ENCODE peak calls at places on chromosomes 3 and 15, in ten cellular contexts. D, R, M, B, Q, Z, P, F, Y and L are unnamed samples.

GRCh38 chr15:71275566-71276354 is 160.5 kb downstream of the THSD4 start:
- DNase-seq in D (no peak), R (no peak), M (no peak), B (no peak), Q (no peak), Z (no peak), P (no peak), F (no peak), Y (no peak), L (no peak)

GRCh38 chr3:180362081-180362480 is 239.9 kb upstream of the TTC14 start:
- DNase-seq in D (no peak), R (no peak), M (no peak), B (no peak), Q (no peak), Z (no peak), P (peak), F (no peak), Y (no peak), L (no peak)

GRCh38 chr3:194313642-194314430 is 37.3 kb downstream of the CPN2 start:
- DNase-seq in D (no peak), R (no peak), M (peak), B (peak), Q (no peak), Z (no peak), P (peak), F (no peak), Y (no peak), L (peak)

GRCh38 chr3:51955175-51955892 is at the start of gene GPR62:
- DNase-seq in D (no peak), R (no peak), M (no peak), B (no peak), Q (no peak), Z (no peak), P (no peak), F (no peak), Y (no peak), L (no peak)

GRCh38 chr15:85379403-85380131 is 836 bp upstream of the AKAP13 start:
- DNase-seq in D (no peak), R (no peak), M (peak), B (no peak), Q (no peak), Z (no peak), P (peak), F (peak), Y (no peak), L (no peak)

GRCh38 chr15:71003314-71003713 is 110.7 kb downstream of the LRRC49 start:
- DNase-seq in D (no peak), R (no peak), M (no peak), B (no peak), Q (no peak), Z (no peak), P (peak), F (no peak), Y (no peak), L (no peak)

GRCh38 chr3:66048051-66048395 is 9.3 kb upstream of the MAGI1 start:
- DNase-seq in D (no peak), R (no peak), M (no peak), B (no peak), Q (no peak), Z (no peak), P (peak), F (no peak), Y (no peak), L (no peak)

GRCh38 chr15:64009798-64010241 is 36.5 kb downstream of the DAPK2 start:
- DNase-seq in D (no peak), R (no peak), M (no peak), B (no peak), Q (no peak), Z (no peak), P (peak), F (no peak), Y (no peak), L (no peak)

GRCh38 chr3:179860275-179861107 is 176.2 kb downstream of the PEX5L start:
- DNase-seq in D (no peak), R (no peak), M (no peak), B (no peak), Q (no peak), Z (no peak), P (no peak), F (no peak), Y (no peak), L (no peak)

GRCh38 chr15:78761891-78762385 is 49.3 kb downstream of the ADAMTS7 start:
- DNase-seq in D (no peak), R (no peak), M (no peak), B (peak), Q (no peak), Z (no peak), P (no peak), F (no peak), Y (no peak), L (no peak)

GRCh38 chr3:35936571-35936970 is 297.2 kb downstream of the ARPP21 start:
- DNase-seq in D (no peak), R (no peak), M (peak), B (no peak), Q (no peak), Z (no peak), P (peak), F (no peak), Y (no peak), L (no peak)

GRCh38 chr15:53477981-53478766 is 281.3 kb downstream of the WDR72 start:
- DNase-seq in D (no peak), R (no peak), M (no peak), B (no peak), Q (no peak), Z (no peak), P (no peak), F (no peak), Y (no peak), L (no peak)

GRCh38 chr3:99286266-99286845 is 352.0 kb upstream of the COL8A1 start:
- DNase-seq in D (no peak), R (no peak), M (peak), B (no peak), Q (no peak), Z (no peak), P (peak), F (no peak), Y (no peak), L (no peak)

GRCh38 chr3:12454076-12454807 is 30.0 kb upstream of the TSEN2 start:
- DNase-seq in D (no peak), R (no peak), M (no peak), B (no peak), Q (no peak), Z (no peak), P (peak), F (no peak), Y (no peak), L (no peak)

GRCh38 chr15:36886135-36887011 is 214.0 kb downstream of the MEIS2 start:
- DNase-seq in D (no peak), R (no peak), M (no peak), B (no peak), Q (no peak), Z (no peak), P (no peak), F (no peak), Y (no peak), L (no peak)

GRCh38 chr15:85646538-85647091 is 148.1 kb downstream of the KLHL25 start:
- DNase-seq in D (no peak), R (no peak), M (no peak), B (no peak), Q (no peak), Z (no peak), P (no peak), F (no peak), Y (no peak), L (no peak)

GRCh38 chr3:58073315-58074125 is 65.3 kb downstream of the FLNB start:
- DNase-seq in D (no peak), R (no peak), M (no peak), B (no peak), Q (no peak), Z (no peak), P (peak), F (no peak), Y (no peak), L (no peak)

GRCh38 chr3:58022490-58022889 is 14.3 kb downstream of the FLNB start:
- DNase-seq in D (no peak), R (no peak), M (no peak), B (no peak), Q (no peak), Z (no peak), P (no peak), F (no peak), Y (no peak), L (no peak)

GRCh38 chr3:77134801-77135200 is 94.9 kb downstream of the ROBO2 start:
- DNase-seq in D (no peak), R (no peak), M (no peak), B (no peak), Q (no peak), Z (no peak), P (no peak), F (no peak), Y (no peak), L (no peak)

GRCh38 chr3:86743233-86743632 is 247.7 kb downstream of the VGLL3 start:
- DNase-seq in D (no peak), R (no peak), M (no peak), B (no peak), Q (no peak), Z (no peak), P (no peak), F (no peak), Y (no peak), L (no peak)

GRCh38 chr15:64695571-64695992 is 79.8 kb downstream of the RBPMS2 start:
- DNase-seq in D (no peak), R (no peak), M (no peak), B (no peak), Q (no peak), Z (no peak), P (no peak), F (no peak), Y (no peak), L (no peak)

GRCh38 chr3:173221010-173221409 is 80.0 kb upstream of the SPATA16 start:
- DNase-seq in D (peak), R (no peak), M (no peak), B (no peak), Q (peak), Z (no peak), P (peak), F (peak), Y (no peak), L (no peak)